ENCODE peak calls at places on chromosomes 13 and 19, in four cellular contexts. D, L, A and B are unnamed samples.

GRCh38 chr13:79389031-79389430 is 17.0 kb downstream of the RBM26 start:
- DNase-seq in A (no peak), D (no peak), L (no peak), B (no peak)

GRCh38 chr13:64778002-64778401 is 2452.1 kb downstream of the PCDH9 start:
- DNase-seq in L (no peak), A (no peak), D (no peak), B (no peak)

GRCh38 chr19:6021878-6022569 is 44.1 kb upstream of the RANBP3 start:
- DNase-seq in D (peak; percentile 69), L (peak; percentile 83), A (peak; percentile 87), B (peak; percentile 84)

GRCh38 chr19:45117666-45118065 is 24.7 kb downstream of the PPP1R37 start:
- DNase-seq in L (no peak), A (no peak), D (no peak), B (no peak)

GRCh38 chr19:8512115-8512967 is 1.6 kb downstream of the ZNF414 start:
- DNase-seq in A (no peak), D (no peak), L (no peak), B (peak; percentile 88)

GRCh38 chr19:58007285-58007684 is 4.7 kb upstream of the ZNF606 start:
- DNase-seq in A (no peak), L (no peak), D (no peak), B (peak; percentile 49)

GRCh38 chr19:56837892-56838679 is 2.4 kb downstream of the PEG3 start:
- DNase-seq in A (peak; percentile 75), L (no peak), D (no peak), B (no peak)

GRCh38 chr13:49977992-49978391 is 18.9 kb upstream of the TRIM13 start:
- DNase-seq in L (no peak), D (no peak), A (no peak), B (no peak)

GRCh38 chr19:49687566-49688316 is 1.7 kb upstream of the ADM5 start:
- DNase-seq in L (no peak), A (no peak), D (no peak), B (no peak)

GRCh38 chr13:40589285-40590109 is 76.9 kb downstream of the FOXO1 start:
- DNase-seq in A (peak; percentile 18), L (peak; percentile 44), D (no peak), B (no peak)

GRCh38 chr13:73466561-73466960 is 407.8 kb downstream of the KLF5 start:
- DNase-seq in L (no peak), D (no peak), A (no peak), B (no peak)

GRCh38 chr13:95643471-95643813 is 1.1 kb downstream of the DZIP1 start:
- DNase-seq in L (peak; percentile 70), D (peak; percentile 43), A (peak; percentile 18), B (peak; percentile 34)

GRCh38 chr19:6801397-6802086 is 29.0 kb downstream of the VAV1 start:
- DNase-seq in A (no peak), L (no peak), D (no peak), B (peak; percentile 73)

GRCh38 chr13:72104656-72105180 is 237.7 kb upstream of the DACH1 start:
- DNase-seq in A (no peak), D (no peak), L (peak; percentile 47), B (no peak)

GRCh38 chr13:74290324-74290773 is 156.1 kb upstream of the KLF12 start:
- DNase-seq in D (peak; percentile 79), A (peak; percentile 54), L (peak; percentile 61), B (peak; percentile 79)

GRCh38 chr19:56377105-56377924 is 16.0 kb downstream of the ZNF582 start:
- DNase-seq in D (no peak), A (no peak), L (no peak), B (no peak)

GRCh38 chr19:30222993-30223865 is 149.0 kb upstream of the ZNF536 start:
- DNase-seq in D (no peak), L (no peak), A (no peak), B (peak; percentile 63)

GRCh38 chr13:35016362-35017148 is 74.5 kb downstream of the NBEA start:
- DNase-seq in D (no peak), L (no peak), A (no peak), B (no peak)

GRCh38 chr19:48858984-48859710 is 9.3 kb downstream of the PLEKHA4 start:
- DNase-seq in A (no peak), D (no peak), L (no peak), B (peak; percentile 77)

DNA sequence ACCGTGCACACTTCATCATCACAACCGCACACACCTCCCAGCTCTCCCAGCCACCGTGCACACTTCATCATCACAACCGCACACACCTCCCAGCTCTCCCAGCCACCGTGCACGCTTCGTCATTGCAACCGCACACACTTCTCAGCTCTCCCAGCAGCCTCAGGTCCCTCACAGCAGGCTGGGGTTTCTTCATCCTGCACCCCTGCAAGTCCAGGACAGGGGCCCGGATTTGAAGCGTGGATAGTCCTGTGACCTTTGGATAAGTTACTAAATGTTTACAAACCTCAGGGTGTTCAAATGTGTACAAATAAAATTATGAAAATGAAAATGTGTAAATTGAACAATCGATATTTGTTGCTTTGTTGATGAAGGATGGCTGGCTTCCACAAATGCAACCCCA is 74.0 kb downstream of the SPACA7 start:
- DNase-seq in D (no peak), L (no peak), A (no peak), B (no peak)
- H3K9ac ChIP-seq in D (no peak overlapping the region), L (no peak overlapping the region), A (no peak overlapping the region), B (no peak overlapping the region)

GRCh38 chr19:11088508-11089253 is 582 bp upstream of the LDLR start:
- DNase-seq in D (no peak), A (no peak), L (peak; percentile 40), B (no peak)
- H3K23ac ChIP-seq in D (peak overlapping the region; percentile 98), A (no peak overlapping the region), L (no peak overlapping the region), B (no peak overlapping the region)

DNA sequence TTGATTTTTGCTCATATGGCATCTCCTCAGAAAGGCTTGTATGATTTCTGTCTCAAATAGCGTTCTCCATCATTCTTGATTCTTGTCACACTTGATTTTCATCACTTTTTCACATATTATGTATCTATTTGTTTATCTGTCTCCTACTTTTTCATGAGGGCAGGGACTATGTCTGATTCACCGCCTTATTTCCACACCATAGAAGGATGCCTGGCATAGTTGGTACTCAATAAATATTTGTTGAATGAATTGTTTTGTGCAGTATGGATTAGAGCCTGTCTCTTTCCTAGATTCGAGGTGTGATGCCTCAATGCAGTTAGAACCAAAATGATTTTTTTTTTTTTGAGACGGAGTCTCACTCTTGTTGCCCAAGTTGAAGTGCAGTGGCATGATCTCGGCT is 12.1 kb downstream of the SAE1 start:
- DNase-seq in D (no peak), A (no peak), L (no peak), B (no peak)
- H3K9ac ChIP-seq in D (no peak overlapping the region), A (no peak overlapping the region), L (no peak overlapping the region), B (no peak overlapping the region)

DNA sequence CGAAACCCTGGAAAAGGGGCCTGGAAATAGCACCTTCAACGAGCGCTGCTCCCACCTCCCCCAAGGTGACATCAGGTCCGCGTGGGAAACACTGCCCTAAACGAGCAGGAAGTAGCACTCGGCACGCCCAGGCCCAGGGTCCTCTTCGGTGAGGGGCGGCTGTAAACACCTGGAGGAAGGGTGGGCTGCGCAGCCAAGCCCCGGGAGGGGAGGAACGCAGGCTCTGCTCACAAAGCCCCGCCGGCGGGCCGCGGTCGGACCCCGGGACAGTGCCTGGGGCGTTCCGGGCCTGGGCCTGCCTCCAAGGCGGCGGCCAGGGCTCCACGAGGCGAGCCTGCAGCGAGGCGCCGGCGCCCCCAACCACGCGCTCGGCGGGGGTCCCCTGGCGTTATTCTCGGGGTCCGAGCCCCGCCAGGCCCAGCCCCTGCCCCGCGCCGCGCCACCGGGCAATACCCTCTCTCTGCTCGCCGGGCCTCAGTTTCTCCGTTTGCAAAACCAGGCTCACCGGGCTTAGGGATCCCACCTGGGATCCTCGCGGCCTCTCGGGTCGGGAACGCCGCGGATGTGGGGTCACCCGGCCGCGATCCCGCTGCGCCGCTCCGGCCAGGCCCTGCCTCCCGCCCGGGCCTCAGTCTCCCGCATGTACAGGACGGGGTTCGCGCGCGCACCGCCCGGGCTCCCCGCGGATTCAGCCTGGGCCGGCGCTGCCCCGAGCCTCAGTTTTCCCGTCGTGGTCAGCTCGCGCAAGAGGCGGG is 630 bp downstream of the RNF126 start:
- DNase-seq in D (peak; percentile 38), L (peak; percentile 45), A (no peak), B (no peak)
- H3K23ac ChIP-seq in D (peak overlapping the region; percentile 2), L (peak overlapping the region; percentile 75), A (peak overlapping the region; percentile 69), B (no peak overlapping the region)

DNA sequence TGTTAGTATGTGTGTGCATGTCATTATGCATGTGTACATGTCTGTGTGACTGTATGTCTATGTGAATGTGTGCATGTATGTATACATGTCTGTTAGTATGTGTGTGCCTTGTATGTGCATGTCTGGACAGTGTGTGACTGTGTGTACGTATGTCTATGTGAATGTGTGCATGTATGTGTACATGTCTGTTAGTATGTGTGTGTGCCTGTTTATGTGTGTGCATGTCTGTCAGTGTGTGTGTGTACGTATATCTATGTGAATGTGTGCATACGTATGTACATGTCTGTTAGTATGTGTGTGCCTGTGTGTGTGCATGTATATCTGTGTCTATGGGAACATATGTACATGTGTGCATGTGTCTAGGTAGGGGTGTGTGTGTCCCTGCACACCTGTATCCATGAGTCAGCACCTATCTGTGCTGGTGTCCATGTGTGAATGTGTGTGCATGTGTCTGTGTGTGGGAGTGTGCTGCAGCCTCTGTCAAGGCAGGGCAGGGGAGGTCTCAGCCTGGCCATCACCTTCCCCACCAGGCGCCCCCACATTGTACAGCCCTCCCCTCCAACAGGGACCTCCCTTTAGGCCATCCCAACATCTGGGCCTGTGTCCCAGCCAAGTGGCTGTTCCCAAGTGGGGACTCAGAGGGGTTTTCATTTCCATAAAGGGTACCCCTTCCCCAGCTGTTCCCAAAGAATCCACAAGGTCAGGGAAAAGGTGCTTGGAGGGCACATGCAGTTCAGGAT is 4.4 kb downstream of the GAS6 start:
- DNase-seq in L (no peak), D (no peak), A (no peak), B (peak; percentile 19)
- H3K9ac ChIP-seq in L (no peak overlapping the region), D (no peak overlapping the region), A (no peak overlapping the region), B (no peak overlapping the region)

DNA sequence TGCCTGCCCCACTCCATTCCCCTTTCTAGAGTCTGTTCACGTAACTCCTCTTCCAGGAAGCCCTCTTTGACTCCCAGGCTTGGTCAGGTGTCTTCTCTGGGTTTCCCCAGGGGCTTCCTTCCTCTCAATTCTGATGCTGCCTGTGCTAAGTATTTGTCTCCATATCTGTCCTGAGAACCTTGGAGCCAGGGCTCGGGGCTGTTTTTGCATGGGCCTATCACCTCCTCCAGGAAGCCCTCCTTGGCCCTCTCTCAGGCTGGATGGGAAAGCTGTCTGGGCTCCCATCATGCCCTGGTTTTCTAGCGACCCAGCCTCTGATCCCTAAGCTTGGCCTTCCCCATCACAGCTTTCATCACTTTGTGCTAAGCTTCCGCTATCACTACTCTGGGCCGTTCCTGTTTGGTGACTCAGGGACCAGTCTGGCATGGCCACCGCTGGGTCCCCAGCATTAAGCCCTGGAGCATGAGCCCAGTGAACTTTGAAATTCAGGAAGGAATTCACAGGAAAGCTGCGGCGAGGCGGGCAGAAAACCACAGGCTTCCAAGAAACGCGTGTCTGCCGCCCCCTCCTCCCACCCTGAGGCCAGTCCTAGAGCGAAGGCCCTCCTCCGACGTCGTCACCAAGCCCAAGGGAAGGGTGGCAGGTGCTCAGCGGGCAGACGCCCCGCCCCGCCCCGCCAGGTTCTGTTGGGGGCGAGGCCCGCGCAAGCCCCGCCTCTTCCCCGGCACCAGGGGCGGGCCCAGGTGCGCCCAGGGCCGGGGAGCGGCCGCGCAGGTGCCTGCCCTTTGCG is 482 bp upstream of the SPINT2 start:
- DNase-seq in L (peak; percentile 70), A (no peak), D (peak; percentile 45), B (peak; percentile 97)
- H3K23ac ChIP-seq in L (peak overlapping the region; percentile 79), A (peak overlapping the region; percentile 98), D (no peak overlapping the region), B (no peak overlapping the region)

GRCh38 chr13:31663880-31664585 is 75.3 kb upstream of the RXFP2 start:
- DNase-seq in A (no peak), L (no peak), D (no peak), B (no peak)
- H3K9ac ChIP-seq in A (no peak overlapping the region), L (no peak overlapping the region), D (no peak overlapping the region), B (no peak overlapping the region)